ENCODE peak calls at places on chromosomes 6 and 20, in six cellular contexts. I is prostate gland, Z is transverse colon, G is HCT116, O is body of pancreas, E is stomach. B is an unnamed sample.

GRCh38 chr20:12414446-12415274 is 497.0 kb downstream of the BTBD3 start:
- DNase-seq in O (no peak), G (no peak), I (no peak), E (no peak), Z (no peak), B (no peak)

GRCh38 chr6:40962241-40962640 is 76.8 kb downstream of the UNC5CL start:
- DNase-seq in E (no peak), I (no peak), Z (no peak), G (peak; percentile 77), O (no peak), B (no peak)

GRCh38 chr6:36827261-36828079 is 11.8 kb downstream of the CPNE5 start:
- DNase-seq in O (peak; percentile 55), Z (no peak), G (no peak), E (no peak), I (no peak), B (no peak)

GRCh38 chr6:71079707-71080106 is 122.8 kb upstream of the B3GAT2 start:
- DNase-seq in E (no peak), I (no peak), G (no peak), Z (no peak), O (no peak), B (no peak)

GRCh38 chr6:113630738-113631535 is 226.2 kb upstream of the MARCKS start:
- DNase-seq in I (no peak), O (peak; percentile 60), E (no peak), G (no peak), Z (peak; percentile 47), B (no peak)

GRCh38 chr6:155201461-155202226 is 62.2 kb upstream of the CLDN20 start:
- DNase-seq in G (peak; percentile 28), I (no peak), E (no peak), O (no peak), Z (no peak), B (no peak)

GRCh38 chr20:44104807-44105517 is 82.0 kb downstream of the JPH2 start:
- DNase-seq in O (no peak), G (no peak), E (no peak), I (peak; percentile 57), Z (no peak), B (no peak)

GRCh38 chr6:148682990-148683389 is 63.8 kb upstream of the UST start:
- DNase-seq in Z (peak; percentile 11), E (no peak), G (no peak), I (no peak), O (peak; percentile 44), B (no peak)

GRCh38 chr6:33417127-33417902 is 592 bp downstream of the CUTA start:
- DNase-seq in E (no peak), I (peak; percentile 14), Z (no peak), O (no peak), G (no peak), B (no peak)

GRCh38 chr20:59676126-59676876 is 72.0 kb downstream of the PHACTR3 start:
- DNase-seq in G (no peak), Z (no peak), I (no peak), O (no peak), E (no peak), B (no peak)

GRCh38 chr20:8132632-8133587 is 844 bp downstream of the PLCB1 start:
- DNase-seq in G (no peak), E (peak; percentile 46), I (peak; percentile 59), Z (peak; percentile 20), O (peak; percentile 66), B (no peak)

GRCh38 chr20:33826270-33826897 is 15.2 kb downstream of the CHMP4B start:
- DNase-seq in O (peak; percentile 70), E (no peak), I (peak; percentile 62), G (no peak), Z (no peak), B (no peak)

GRCh38 chr6:142845624-142846458 is 99.1 kb downstream of the HIVEP2 start:
- DNase-seq in I (peak; percentile 89), Z (peak; percentile 90), G (peak; percentile 74), E (peak; percentile 84), O (peak; percentile 82), B (peak; percentile 89)

GRCh38 chr6:137738197-137738596 is 128.9 kb upstream of the TNFAIP3 start:
- DNase-seq in E (no peak), Z (no peak), G (no peak), I (no peak), O (no peak), B (no peak)

GRCh38 chr6:41571066-41571780 is 25.0 kb downstream of the FOXP4 start:
- DNase-seq in G (no peak), O (no peak), E (no peak), Z (no peak), I (no peak), B (no peak)

GRCh38 chr20:56759741-56760278 is 130.7 kb downstream of the TFAP2C start:
- DNase-seq in E (no peak), G (no peak), I (no peak), O (no peak), Z (no peak), B (no peak)

GRCh38 chr20:12311102-12311865 is 393.6 kb downstream of the BTBD3 start:
- DNase-seq in Z (no peak), I (no peak), O (no peak), G (no peak), E (no peak), B (no peak)

GRCh38 chr6:22647671-22648070 is 78.3 kb downstream of the HDGFL1 start:
- DNase-seq in Z (no peak), I (no peak), G (no peak), E (no peak), O (no peak), B (no peak)

DNA sequence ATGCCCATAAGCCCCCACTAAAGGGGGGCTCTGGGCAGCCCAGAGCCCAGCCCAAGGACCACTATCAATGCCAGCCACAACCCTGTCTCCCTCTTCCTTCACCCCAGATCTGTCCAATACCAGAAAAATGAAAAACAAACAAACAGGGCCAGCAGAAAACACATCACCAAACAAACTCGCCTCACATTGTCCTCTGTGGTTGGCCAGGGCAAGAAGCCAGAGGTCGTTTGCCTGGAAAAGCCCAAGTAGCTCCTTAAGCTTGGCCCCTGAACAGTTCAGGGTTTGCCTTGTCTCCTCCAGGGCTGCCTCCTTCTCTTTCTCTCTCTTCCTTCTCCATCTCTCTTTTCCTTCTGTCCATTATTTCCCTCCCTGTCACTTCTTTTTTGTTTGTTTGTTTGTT is 10.1 kb upstream of the SCUBE3 start:
- DNase-seq in Z (no peak), E (no peak), I (no peak), G (no peak), O (no peak), B (no peak)
- TF ChIP-seq POLR2A in Z (no peak), E (no peak), I (no peak), G (no peak), O (no peak), B (no peak)

GRCh38 chr6:28900577-28901266 is 23.1 kb downstream of the TRIM27 start:
- DNase-seq in G (no peak), Z (no peak), I (no peak), O (no peak), E (no peak), B (no peak)
- TF ChIP-seq POLR2A in G (no peak), Z (no peak), I (no peak), O (no peak), E (no peak), B (no peak)

DNA sequence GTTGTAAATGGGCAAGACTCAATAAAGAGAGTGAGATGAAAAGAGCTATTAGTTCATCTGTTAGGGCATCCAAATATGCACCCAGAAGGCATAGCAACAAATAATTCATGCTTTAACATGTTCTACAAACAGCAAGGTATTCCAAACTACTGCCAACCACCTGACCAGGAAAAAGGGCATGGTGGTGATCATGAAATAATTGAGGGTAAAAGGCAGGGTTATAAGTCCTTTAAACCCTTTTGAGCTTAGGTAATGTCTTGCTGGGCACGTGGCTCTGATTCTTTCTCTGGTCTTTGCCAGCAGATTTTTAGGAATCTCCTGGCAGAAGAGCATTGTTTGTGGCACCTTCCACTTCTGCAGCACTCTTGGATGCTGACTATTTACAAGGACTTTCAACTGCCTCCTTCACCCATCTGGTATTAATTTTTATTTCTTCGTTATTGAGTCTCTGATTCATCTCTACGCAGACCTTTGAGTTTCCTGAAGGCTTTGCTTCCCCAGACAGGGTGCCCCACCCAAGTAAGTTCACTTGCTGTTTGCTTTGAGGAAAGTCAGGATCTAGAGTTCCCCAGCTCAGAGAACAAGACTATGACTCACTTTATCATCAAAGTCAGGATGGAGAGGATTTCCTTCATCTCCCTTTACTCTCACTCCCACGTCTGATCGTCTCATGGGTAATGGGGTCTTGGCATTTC is 83.4 kb upstream of the NEDD9 start:
- DNase-seq in O (no peak), G (peak; percentile 1), I (peak; percentile 22), E (no peak), Z (peak; percentile 42), B (no peak)
- TF ChIP-seq POLR2A in O (no peak), G (no peak), I (no peak), E (no peak), Z (no peak), B (no peak)

GRCh38 chr6:4774715-4775590 is 1.3 kb upstream of the CDYL start:
- DNase-seq in O (peak; percentile 31), I (peak; percentile 5), G (no peak), Z (peak; percentile 44), E (no peak), B (peak; percentile 34)
- TF ChIP-seq POLR2A in O (peak; percentile 14), I (peak; percentile 16), G (no peak), Z (peak; percentile 50), E (no peak), B (no peak)

GRCh38 chr20:53658973-53659372 is 65.3 kb upstream of the ZNF217 start:
- DNase-seq in G (no peak), O (no peak), Z (no peak), E (no peak), I (no peak), B (no peak)

GRCh38 chr20:53662595-53662994 is 69.0 kb upstream of the ZNF217 start:
- DNase-seq in E (no peak), I (no peak), G (no peak), Z (no peak), O (no peak), B (no peak)

GRCh38 chr20:53658327-53658726 is 64.7 kb upstream of the ZNF217 start:
- DNase-seq in E (no peak), O (no peak), I (no peak), Z (no peak), G (no peak), B (no peak)

GRCh38 chr20:53660947-53661381 is 67.3 kb upstream of the ZNF217 start:
- DNase-seq in O (no peak), Z (no peak), G (no peak), I (no peak), E (no peak), B (no peak)

DNA sequence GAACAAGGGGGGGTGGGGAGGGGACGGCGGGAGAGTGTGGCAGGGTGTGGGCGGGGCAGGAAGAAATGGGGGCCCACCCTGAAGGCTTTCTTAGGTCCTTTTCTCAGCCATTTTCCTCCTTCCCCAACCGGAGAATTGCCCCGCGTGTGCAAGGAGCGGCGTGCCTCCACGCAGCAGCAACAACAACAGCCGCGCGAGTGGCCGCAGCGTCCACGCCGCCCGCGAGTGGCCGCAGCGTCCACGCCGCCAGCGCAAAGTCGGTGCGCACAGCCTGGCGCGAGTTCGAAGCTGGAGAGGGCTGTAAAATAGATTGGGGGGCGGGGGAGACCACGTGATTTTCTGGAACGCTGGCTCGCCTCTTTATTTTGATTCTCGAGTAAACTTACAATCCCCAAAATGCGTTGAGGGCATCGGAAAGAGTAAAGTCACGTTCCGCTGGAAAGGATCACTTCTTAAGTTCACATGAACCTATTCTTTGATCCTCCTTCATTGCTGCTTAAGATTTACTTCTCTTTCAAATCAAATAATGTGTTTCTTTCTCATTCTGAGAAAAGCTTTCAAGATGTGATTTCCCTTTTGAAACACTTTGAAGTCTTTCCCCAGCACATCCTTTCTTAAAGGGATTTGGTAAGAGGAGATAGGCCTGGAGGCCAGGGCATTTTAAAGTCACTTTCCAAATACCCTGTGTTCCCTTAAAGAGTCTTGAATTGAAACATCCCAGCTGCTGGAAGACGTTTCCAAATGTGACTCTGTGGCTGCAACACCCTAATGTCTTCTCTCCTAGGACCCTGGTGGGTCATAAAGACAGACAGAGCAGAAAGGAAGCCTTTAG is 66.7 kb upstream of the ZNF217 start:
- DNase-seq in I (no peak), Z (peak; percentile 40), O (no peak), E (no peak), G (no peak), B (peak; percentile 27)
- TF ChIP-seq POLR2A in I (no peak), Z (no peak), O (no peak), E (no peak), G (no peak), B (no peak)